ENCODE peak calls at places on chromosome 12, in seven cellular contexts. M is stimulated activated CD8-positive, alpha-beta memory T cell treated with anti-CD3 and anti-CD28 coated beads, Interleukin-4, amount 100 ng/mL, for 24 hours; U is DMS 273 treated with DMSO at 0.1 percent for 48 hours; D is type B pancreatic cell; H is nephron progenitor cell; Z is stimulated activated CD4-positive, alpha-beta T cell treated with anti-CD3 and anti-CD28 coated beads, TNF-alpha, amount 100 ng/mL, for 48 hours; W is left cardiac atrium. Q is an unnamed sample.

GRCh38 chr12:78683031-78683430 is 181.5 kb upstream of the SYT1 start:
- DNase-seq in M (no peak), U (no peak), D (no peak), H (no peak), Z (no peak), W (no peak), Q (no peak)

GRCh38 chr12:115203661-115204060 is 519.7 kb upstream of the TBX3 start:
- DNase-seq in M (no peak), U (no peak), D (no peak), H (no peak), Z (no peak), W (no peak), Q (no peak)

GRCh38 chr12:57462307-57463253 is 3.0 kb downstream of the GLI1 start:
- DNase-seq in M (peak; percentile 78), U (peak; percentile 85), D (peak; percentile 93), H (peak; percentile 90), Z (peak; percentile 84), W (peak; percentile 88), Q (peak; percentile 95)

GRCh38 chr12:108696111-108696995 is 35.0 kb downstream of the CORO1C start:
- DNase-seq in M (no peak), U (no peak), D (no peak), H (no peak), Z (no peak), W (no peak), Q (peak; percentile 65)

GRCh38 chr12:132359971-132360370 is 30.6 kb upstream of the GALNT9 start:
- DNase-seq in M (no peak), U (no peak), D (no peak), H (no peak), Z (no peak), W (peak; percentile 12), Q (no peak)

GRCh38 chr12:115598827-115599226 is 678.7 kb downstream of the MED13L start:
- DNase-seq in M (no peak), U (no peak), D (no peak), H (peak; percentile 18), Z (no peak), W (no peak), Q (no peak)

GRCh38 chr12:2836004-2836403 is 1.2 kb upstream of the NRIP2 start:
- DNase-seq in M (no peak), U (no peak), D (no peak), H (no peak), Z (no peak), W (no peak), Q (no peak)

GRCh38 chr12:40691913-40692616 is at the start of gene CNTN1:
- DNase-seq in M (no peak), U (peak; percentile 79), D (peak; percentile 83), H (peak; percentile 83), Z (no peak), W (peak; percentile 27), Q (peak; percentile 20)

GRCh38 chr12:41527529-41528116 is 339.5 kb downstream of the PDZRN4 start:
- DNase-seq in M (no peak), U (no peak), D (no peak), H (no peak), Z (no peak), W (no peak), Q (no peak)

GRCh38 chr12:57944313-57945023 is 3.1 kb downstream of the ATP23 start:
- DNase-seq in M (no peak), U (no peak), D (no peak), H (no peak), Z (no peak), W (no peak), Q (no peak)

GRCh38 chr12:52766351-52767019 is 10.7 kb downstream of the KRT76 start:
- DNase-seq in M (no peak), U (no peak), D (no peak), H (no peak), Z (no peak), W (no peak), Q (no peak)

GRCh38 chr12:15276088-15276698 is 46.1 kb upstream of the PTPRO start:
- DNase-seq in M (no peak), U (no peak), D (no peak), H (peak; percentile 42), Z (no peak), W (no peak), Q (peak; percentile 13)

GRCh38 chr12:104219908-104220404 is 4.4 kb downstream of the TXNRD1 start:
- DNase-seq in M (peak; percentile 22), U (peak; percentile 32), D (no peak), H (no peak), Z (peak; percentile 41), W (no peak), Q (peak; percentile 27)

GRCh38 chr12:45223868-45224267 is 8.0 kb downstream of the ANO6 start:
- DNase-seq in M (no peak), U (no peak), D (no peak), H (no peak), Z (no peak), W (no peak), Q (no peak)

GRCh38 chr12:120225852-120226640 is 25.1 kb upstream of the RPLP0 start:
- DNase-seq in M (no peak), U (no peak), D (no peak), H (no peak), Z (no peak), W (no peak), Q (peak; percentile 52)

GRCh38 chr12:15256760-15257159 is 35.5 kb upstream of the RERG start:
- DNase-seq in M (no peak), U (no peak), D (no peak), H (no peak), Z (no peak), W (no peak), Q (no peak)

GRCh38 chr12:83476006-83476405 is 789.3 kb downstream of the TMTC2 start:
- DNase-seq in M (no peak), U (no peak), D (no peak), H (no peak), Z (no peak), W (no peak), Q (no peak)

GRCh38 chr12:94660436-94660835 is 10.1 kb upstream of the TMCC3 start:
- DNase-seq in M (no peak), U (no peak), D (no peak), H (no peak), Z (no peak), W (no peak), Q (no peak)

GRCh38 chr12:40692617-40693502 is 621 bp downstream of the CNTN1 start:
- DNase-seq in M (no peak), U (peak; percentile 62), D (no peak), H (peak; percentile 37), Z (no peak), W (no peak), Q (no peak)

GRCh38 chr12:132046561-132046960 is 96.8 kb downstream of the EP400 start:
- DNase-seq in M (no peak), U (no peak), D (no peak), H (no peak), Z (no peak), W (no peak), Q (no peak)

GRCh38 chr12:127270193-127270592 is 996.8 kb upstream of the TMEM132C start:
- DNase-seq in M (no peak), U (no peak), D (no peak), H (no peak), Z (no peak), W (no peak), Q (no peak)

GRCh38 chr12:28708918-28709371 is 440.1 kb upstream of the FAR2 start:
- DNase-seq in M (no peak), U (no peak), D (no peak), H (no peak), Z (no peak), W (no peak), Q (no peak)

GRCh38 chr12:61452076-61452475 is 808.1 kb upstream of the USP15 start:
- DNase-seq in M (no peak), U (no peak), D (no peak), H (no peak), Z (no peak), W (no peak), Q (no peak)

Q was measured in K562.